ENCODE peak calls at places on chromosomes 1 and 21, in nine cellular contexts. Y is dorsolateral prefrontal cortex; W is CD8-positive, alpha-beta memory T cell; Z is neuronal stem cell; I is mammary epithelial cell; R is lung; H is suprapubic skin; X is SK-N-MC; E is psoas muscle. M is an unnamed sample.
A peak's percentile ranks its signal among the peaks of the same experiment; 100 is the strongest.

GRCh38 chr21:44317241-44317782 is 17.5 kb downstream of the PFKL start:
- DNase-seq in I (no peak), R (no peak), H (no peak), Z (no peak), E (no peak), Y (no peak), W (no peak), X (no peak), M (no peak)

GRCh38 chr1:87712261-87712674 is 383.6 kb downstream of the LMO4 start:
- DNase-seq in E (no peak), Z (no peak), H (no peak), I (peak; percentile 17), Y (no peak), W (no peak), R (no peak), X (no peak), M (no peak)

GRCh38 chr21:15441999-15442398 is 287.8 kb upstream of the USP25 start:
- DNase-seq in I (no peak), Z (no peak), R (no peak), Y (no peak), W (no peak), X (no peak), H (no peak), E (no peak), M (no peak)

GRCh38 chr1:83583351-83584014 is 415.4 kb downstream of the TTLL7 start:
- DNase-seq in I (no peak), H (no peak), E (no peak), X (no peak), Y (no peak), W (no peak), Z (no peak), R (no peak), M (no peak)

GRCh38 chr1:86419277-86419903 is 4.6 kb upstream of the CLCA2 start:
- DNase-seq in Z (no peak), E (no peak), X (no peak), Y (no peak), H (no peak), W (peak; percentile 58), R (peak; percentile 43), I (peak; percentile 52), M (no peak)

GRCh38 chr1:107061886-107062285 is 5.4 kb downstream of the PRMT6 start:
- DNase-seq in Y (no peak), W (no peak), H (no peak), Z (no peak), R (no peak), E (no peak), I (no peak), X (no peak), M (no peak)

GRCh38 chr1:224505454-224506093 is 71.0 kb upstream of the WDR26 start:
- DNase-seq in I (no peak), Y (no peak), R (no peak), Z (no peak), W (no peak), E (no peak), X (no peak), H (no peak), M (no peak)

GRCh38 chr1:245484176-245484575 is 329.4 kb downstream of the KIF26B start:
- DNase-seq in H (no peak), I (no peak), X (no peak), W (no peak), E (no peak), Y (no peak), Z (no peak), R (no peak), M (no peak)

GRCh38 chr1:198904356-198904755 is 265.5 kb downstream of the PTPRC start:
- DNase-seq in Z (no peak), H (no peak), W (no peak), X (no peak), E (no peak), I (peak; percentile 77), Y (no peak), R (no peak), M (no peak)

GRCh38 chr1:159800177-159800935 is 1.8 kb upstream of the FCRL6 start:
- DNase-seq in H (no peak), X (no peak), W (peak; percentile 67), E (no peak), I (no peak), Z (no peak), Y (no peak), R (no peak), M (no peak)

GRCh38 chr1:235831148-235831547 is 35.6 kb downstream of the LYST start:
- DNase-seq in Y (no peak), I (peak; percentile 55), H (no peak), R (no peak), X (no peak), E (no peak), W (no peak), Z (no peak), M (no peak)

DNA sequence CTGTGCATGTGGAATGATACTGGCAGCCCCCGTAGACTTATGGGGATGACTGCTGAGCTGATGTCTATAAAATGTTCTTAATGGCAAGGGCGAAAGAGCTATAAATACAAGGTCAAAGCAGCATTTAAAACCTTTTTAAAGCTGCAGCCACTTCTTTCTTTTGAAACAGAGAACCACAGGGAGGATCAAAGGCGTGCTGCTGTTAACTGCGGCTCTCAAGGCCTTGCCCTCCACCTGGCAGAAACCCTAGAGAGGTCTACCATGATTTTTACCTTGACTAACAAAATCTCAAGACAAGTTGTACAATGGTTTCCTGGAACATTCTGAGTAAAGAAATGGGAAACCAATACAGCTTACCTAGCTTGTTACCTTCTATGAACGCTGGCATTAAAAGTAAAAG is 89.7 kb downstream of the SLC45A1 start:
- DNase-seq in I (no peak), E (no peak), Y (no peak), W (no peak), X (no peak), R (no peak), H (no peak), Z (no peak), M (peak; percentile 43)
- H3K27ac ChIP-seq in I (no peak overlapping the region), E (peak overlapping the region; percentile 98), Y (peak overlapping the region; percentile 77), W (no peak overlapping the region), X (peak overlapping the region; percentile 96), R (peak overlapping the region; percentile 89), H (peak overlapping the region; percentile 78), Z (peak overlapping the region; percentile 77), M (no peak overlapping the region)

GRCh38 chr1:92484171-92484471 is 2.6 kb downstream of the GFI1 start:
- DNase-seq in E (no peak), H (no peak), W (no peak), I (no peak), Z (no peak), Y (no peak), R (no peak), X (no peak), M (no peak)

GRCh38 chr1:92481598-92482403 is 4.9 kb downstream of the GFI1 start:
- DNase-seq in W (no peak), R (no peak), E (no peak), H (no peak), Y (no peak), I (peak; percentile 6), Z (peak; percentile 37), X (no peak), M (no peak)

GRCh38 chr1:92483442-92484170 is 3.1 kb downstream of the GFI1 start:
- DNase-seq in H (no peak), Z (peak; percentile 44), Y (no peak), W (peak; percentile 65), X (no peak), I (peak; percentile 4), R (no peak), E (no peak), M (peak; percentile 35)

GRCh38 chr1:92482404-92482664 is 4.4 kb downstream of the GFI1 start:
- DNase-seq in W (no peak), E (no peak), I (no peak), R (no peak), Y (no peak), Z (peak; percentile 45), H (no peak), X (no peak), M (no peak)

GRCh38 chr1:92482665-92483441 is 3.9 kb downstream of the GFI1 start:
- DNase-seq in Z (peak; percentile 37), X (no peak), R (no peak), H (no peak), W (peak; percentile 60), Y (no peak), I (peak; percentile 17), E (peak; percentile 57), M (peak; percentile 48)
- H3K27ac ChIP-seq in Z (no peak overlapping the region), X (no peak overlapping the region), R (no peak overlapping the region), H (no peak overlapping the region), W (peak overlapping the region; percentile 78), Y (no peak overlapping the region), I (no peak overlapping the region), E (no peak overlapping the region), M (peak overlapping the region; percentile 67)

GRCh38 chr1:115620453-115620852 is 21.3 kb upstream of the VANGL1 start:
- DNase-seq in H (no peak), Y (no peak), E (no peak), Z (no peak), R (no peak), X (no peak), I (no peak), W (no peak), M (no peak)

GRCh38 chr1:115624859-115625258 is 16.9 kb upstream of the VANGL1 start:
- DNase-seq in R (no peak), H (no peak), E (no peak), Z (no peak), I (no peak), X (no peak), W (no peak), Y (no peak), M (no peak)

DNA sequence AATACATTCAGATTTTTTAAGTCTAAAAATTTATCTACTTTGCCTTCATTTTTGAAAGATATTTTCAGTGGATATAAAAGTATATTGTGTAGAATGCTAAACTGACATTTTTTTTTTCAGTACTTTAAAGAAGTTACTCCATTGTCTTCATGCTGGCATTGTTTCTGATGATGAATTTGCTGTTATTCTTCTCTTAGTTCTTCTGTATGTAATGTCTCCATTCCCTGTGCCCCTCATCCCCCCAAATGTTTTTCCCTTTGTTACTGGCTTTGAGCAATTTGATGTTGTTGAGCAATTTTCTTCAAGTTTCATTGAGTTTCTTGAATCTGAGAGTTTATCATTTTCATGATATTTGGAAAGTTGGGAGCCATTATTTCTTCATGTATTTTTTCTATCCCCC is 20.8 kb upstream of the VANGL1 start:
- DNase-seq in X (no peak), R (no peak), E (no peak), I (no peak), W (no peak), H (no peak), Z (no peak), Y (no peak), M (no peak)
- H3K27ac ChIP-seq in X (no peak overlapping the region), R (no peak overlapping the region), E (no peak overlapping the region), I (no peak overlapping the region), W (no peak overlapping the region), H (no peak overlapping the region), Z (no peak overlapping the region), Y (no peak overlapping the region), M (no peak overlapping the region)

DNA sequence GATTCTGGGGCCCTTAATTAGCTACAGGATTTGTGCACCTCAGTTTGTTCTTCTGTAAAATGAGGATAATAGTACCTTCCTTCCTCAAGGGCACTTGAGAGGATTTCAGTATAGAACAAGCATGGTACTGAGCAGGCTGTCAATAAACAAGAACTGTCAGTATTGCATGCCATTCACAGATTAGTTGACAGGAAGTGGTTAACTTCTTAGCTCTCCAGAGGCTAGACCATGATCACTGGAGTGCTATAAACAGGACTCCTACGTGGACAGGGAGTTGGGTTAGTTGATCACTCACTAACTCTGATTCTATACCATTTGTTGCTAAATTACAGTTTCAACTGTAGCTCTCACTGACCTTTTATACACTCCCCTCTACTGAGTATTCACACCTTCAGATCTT is 126.2 kb upstream of the DAB1 start:
- DNase-seq in I (no peak), E (no peak), W (no peak), R (no peak), X (no peak), Z (no peak), H (no peak), Y (no peak), M (no peak)
- H3K27ac ChIP-seq in I (no peak overlapping the region), E (no peak overlapping the region), W (no peak overlapping the region), R (no peak overlapping the region), X (no peak overlapping the region), Z (no peak overlapping the region), H (no peak overlapping the region), Y (no peak overlapping the region), M (no peak overlapping the region)